ENCODE peak calls at places on chromosomes 3 and 15, in five cellular contexts. K is uterus, H is neuronal stem cell, F is DMS 273 treated with DMSO at 0.1 percent for 48 hours, Q is HTR-8/SVneo. C is an unnamed sample.

GRCh38 chr15:31328425-31328998 is 1.9 kb downstream of the KLF13 start:
- DNase-seq in K (no peak), H (no peak), F (no peak), Q (no peak), C (peak)

GRCh38 chr3:41900265-41900664 is 61.6 kb downstream of the ULK4 start:
- DNase-seq in K (no peak), H (peak), F (no peak), Q (peak), C (no peak)

GRCh38 chr3:66233033-66233432 is 12.2 kb downstream of the SLC25A26 start:
- DNase-seq in K (no peak), H (no peak), F (no peak), Q (no peak), C (no peak)

GRCh38 chr3:177772908-177773557 is 575.8 kb upstream of the TBL1XR1 start:
- DNase-seq in K (no peak), H (no peak), F (no peak), Q (no peak), C (no peak)

GRCh38 chr3:51799879-51800757 is 21.1 kb upstream of the IQCF6 start:
- DNase-seq in K (peak), H (peak), F (peak), Q (peak), C (peak)

GRCh38 chr3:100993309-100993708 is at the start of gene ABI3BP:
- DNase-seq in K (peak), H (no peak), F (no peak), Q (peak), C (peak)

GRCh38 chr3:123149525-123149924 is 52.2 kb upstream of the SEC22A start:
- DNase-seq in K (no peak), H (no peak), F (no peak), Q (no peak), C (no peak)

GRCh38 chr3:45938043-45938435 is 5.2 kb upstream of the CXCR6 start:
- DNase-seq in K (no peak), H (no peak), F (no peak), Q (no peak), C (no peak)

GRCh38 chr3:142794510-142794909 is 70.7 kb downstream of the TRPC1 start:
- DNase-seq in K (no peak), H (no peak), F (no peak), Q (no peak), C (no peak)

GRCh38 chr15:72184165-72184811 is 13.3 kb downstream of the GRAMD2A start:
- DNase-seq in K (no peak), H (peak), F (no peak), Q (peak), C (no peak)

GRCh38 chr3:142434503-142434902 is 13.3 kb downstream of the XRN1 start:
- DNase-seq in K (no peak), H (no peak), F (no peak), Q (no peak), C (no peak)

GRCh38 chr3:197010556-197011351 is 18.9 kb downstream of the MELTF start:
- DNase-seq in K (no peak), H (no peak), F (no peak), Q (no peak), C (no peak)

GRCh38 chr3:157405457-157405856 is 31.2 kb upstream of the PTX3 start:
- DNase-seq in K (no peak), H (no peak), F (no peak), Q (peak), C (no peak)

GRCh38 chr3:178152010-178152409 is 384.2 kb upstream of the KCNMB2 start:
- DNase-seq in K (no peak), H (no peak), F (no peak), Q (no peak), C (no peak)

GRCh38 chr3:197394464-197395321 is 96.3 kb upstream of the DLG1 start:
- DNase-seq in K (peak), H (no peak), F (no peak), Q (peak), C (peak)

GRCh38 chr3:171833006-171833405 is 10.1 kb upstream of the TMEM212 start:
- DNase-seq in K (no peak), H (no peak), F (no peak), Q (no peak), C (no peak)

GRCh38 chr3:74384151-74384550 is 230.3 kb downstream of the CNTN3 start:
- DNase-seq in K (no peak), H (no peak), F (no peak), Q (no peak), C (no peak)

GRCh38 chr15:96431787-96432186 is 101.3 kb downstream of the NR2F2 start:
- DNase-seq in K (no peak), H (no peak), F (no peak), Q (no peak), C (no peak)

GRCh38 chr3:126117212-126117611 is 33.3 kb upstream of the SLC41A3 start:
- DNase-seq in K (no peak), H (no peak), F (no peak), Q (no peak), C (no peak)

GRCh38 chr15:49646891-49647290 is 26.0 kb downstream of the DTWD1 start:
- DNase-seq in K (no peak), H (no peak), F (no peak), Q (no peak), C (no peak)

GRCh38 chr3:94336076-94336741 is 273.3 kb downstream of the NSUN3 start:
- DNase-seq in K (no peak), H (peak), F (peak), Q (peak), C (no peak)

GRCh38 chr3:13772321-13772745 is 107.5 kb downstream of the WNT7A start:
- DNase-seq in K (no peak), H (no peak), F (no peak), Q (no peak), C (no peak)

GRCh38 chr3:100113728-100114412 is 431 bp downstream of the FILIP1L start:
- DNase-seq in K (no peak), H (no peak), F (no peak), Q (no peak), C (no peak)

GRCh38 chr3:15327941-15328340 is 4.4 kb downstream of the SH3BP5 start:
- DNase-seq in K (peak), H (no peak), F (no peak), Q (no peak), C (no peak)

GRCh38 chr15:62519900-62520299 is 354.8 kb upstream of the C2CD4B start:
- DNase-seq in K (no peak), H (no peak), F (no peak), Q (no peak), C (no peak)

GRCh38 chr3:110710156-110710555 is 361.5 kb upstream of the NECTIN3 start:
- DNase-seq in K (no peak), H (no peak), F (no peak), Q (no peak), C (no peak)

GRCh38 chr3:32872487-32873382 is 54.9 kb downstream of the TRIM71 start:
- DNase-seq in K (peak), H (no peak), F (no peak), Q (no peak), C (no peak)

GRCh38 chr3:13013151-13013561 is 60.1 kb downstream of the IQSEC1 start:
- DNase-seq in K (no peak), H (no peak), F (no peak), Q (no peak), C (no peak)

GRCh38 chr3:172559029-172559428 is 35.8 kb upstream of the TNFSF10 start:
- DNase-seq in K (no peak), H (no peak), F (no peak), Q (no peak), C (no peak)

GRCh38 chr3:151016421-151016820 is 43.9 kb upstream of the CLRN1 start:
- DNase-seq in K (no peak), H (no peak), F (no peak), Q (no peak), C (no peak)

GRCh38 chr3:97057365-97057764 is 243.0 kb downstream of the EPHA6 start:
- DNase-seq in K (no peak), H (no peak), F (no peak), Q (no peak), C (no peak)

GRCh38 chr3:187062526-187063177 is 76.6 kb downstream of the RPL39L start:
- DNase-seq in K (no peak), H (no peak), F (no peak), Q (no peak), C (no peak)

GRCh38 chr3:122353215-122353614 is 28.2 kb downstream of the CSTA start:
- DNase-seq in K (no peak), H (no peak), F (no peak), Q (no peak), C (no peak)

GRCh38 chr3:193743702-193744047 is 150.7 kb downstream of the OPA1 start:
- DNase-seq in K (no peak), H (no peak), F (no peak), Q (no peak), C (no peak)

GRCh38 chr15:28124841-28125240 is 25.7 kb upstream of the OCA2 start:
- DNase-seq in K (no peak), H (no peak), F (no peak), Q (no peak), C (no peak)

GRCh38 chr15:26628071-26628470 is 144.8 kb downstream of the GABRB3 start:
- DNase-seq in K (no peak), H (no peak), F (no peak), Q (no peak), C (no peak)

GRCh38 chr3:86989611-86990010 is 1.3 kb downstream of the VGLL3 start:
- DNase-seq in K (peak), H (no peak), F (no peak), Q (no peak), C (no peak)

GRCh38 chr3:123027292-123028232 is at the start of gene SEMA5B:
- DNase-seq in K (peak), H (peak), F (peak), Q (peak), C (peak)

GRCh38 chr15:81111510-81112375 is 22.3 kb upstream of the CFAP161 start:
- DNase-seq in K (no peak), H (no peak), F (no peak), Q (no peak), C (no peak)